ENCODE peak calls at places on chromosomes 11 and 22, in six cellular contexts. P is MM.1S, R is ovary, M is cardiac muscle cell, V is brain microvascular endothelial cell, Z is stomach. S is an unnamed sample.

GRCh38 chr11:30960387-30960992 is 374.3 kb upstream of the MPPED2 start:
- DNase-seq in Z (no peak), M (peak; percentile 61), P (peak; percentile 51), V (peak; percentile 8), R (no peak), S (no peak)

GRCh38 chr22:48188211-48188845 is 1425.9 kb downstream of the TBC1D22A start:
- DNase-seq in R (no peak), P (no peak), V (no peak), M (no peak), Z (no peak), S (peak; percentile 43)

GRCh38 chr11:102794382-102794781 is 3.6 kb downstream of the MMP1 start:
- DNase-seq in M (peak; percentile 19), R (no peak), P (peak; percentile 26), V (peak; percentile 66), Z (no peak), S (no peak)

GRCh38 chr22:48758021-48758561 is 1069.6 kb downstream of the BRD1 start:
- DNase-seq in M (no peak), R (peak; percentile 1), P (no peak), V (no peak), Z (peak; percentile 25), S (peak; percentile 4)

GRCh38 chr11:62104816-62105610 is 18.8 kb upstream of the INCENP start:
- DNase-seq in V (no peak), Z (no peak), M (no peak), R (peak; percentile 62), P (no peak), S (no peak)

GRCh38 chr11:68140496-68141246 is 19.5 kb upstream of the CHKA start:
- DNase-seq in Z (peak; percentile 53), P (no peak), M (no peak), V (no peak), R (no peak), S (no peak)

GRCh38 chr11:96229354-96229973 is 113.5 kb downstream of the MAML2 start:
- DNase-seq in R (no peak), P (no peak), M (no peak), Z (no peak), V (no peak), S (no peak)

GRCh38 chr11:91156041-91156440 is 933.2 kb upstream of the CHORDC1 start:
- DNase-seq in M (no peak), P (no peak), V (no peak), Z (no peak), R (no peak), S (no peak)

GRCh38 chr11:2276280-2276998 is 6.1 kb upstream of the ASCL2 start:
- DNase-seq in V (no peak), M (no peak), P (no peak), R (no peak), Z (no peak), S (peak; percentile 64)

GRCh38 chr22:20549232-20549841 is 41.9 kb downstream of the MED15 start:
- DNase-seq in M (no peak), P (no peak), R (no peak), V (no peak), Z (no peak), S (no peak)

DNA sequence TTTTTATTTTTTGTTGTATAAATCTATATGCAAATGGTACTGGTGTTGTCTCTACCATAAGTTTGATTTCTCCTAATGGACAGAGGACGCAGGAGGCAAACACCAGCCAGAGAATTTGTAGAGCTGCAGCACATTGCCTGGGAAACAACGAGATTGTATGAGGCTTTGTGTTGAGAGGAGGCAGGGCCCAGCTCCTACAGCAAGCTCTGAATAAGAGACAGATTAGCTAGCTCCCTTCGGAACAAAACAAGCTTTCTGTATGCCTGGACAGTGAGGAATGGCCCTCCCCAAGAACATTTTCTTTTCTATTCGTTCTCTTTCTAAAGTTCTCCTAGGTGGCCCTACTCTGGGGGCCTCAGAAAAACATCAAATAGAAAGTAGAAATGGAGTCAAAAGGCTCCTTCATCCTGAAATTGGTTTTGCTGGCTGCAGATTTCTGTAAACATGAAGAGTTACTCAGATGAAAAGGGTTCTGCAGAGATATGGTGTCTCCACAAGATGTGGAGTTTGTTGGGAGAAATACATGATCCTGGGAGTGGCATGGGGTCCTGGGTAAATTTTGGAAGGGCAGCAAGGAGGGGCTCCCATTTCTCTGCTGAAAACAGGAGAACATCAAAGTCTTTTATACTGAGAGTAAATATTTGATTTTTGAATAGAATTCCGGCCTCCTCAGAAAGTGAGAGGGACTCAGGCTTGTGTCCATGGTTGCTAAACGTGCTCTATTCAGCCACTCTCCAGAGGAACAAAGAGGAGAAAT is 6.8 kb upstream of the HEPACAM start:
- DNase-seq in P (no peak), Z (no peak), M (no peak), R (no peak), V (no peak), S (no peak)
- H3K27ac ChIP-seq in P (no peak overlapping the region), Z (no peak overlapping the region), M (no peak overlapping the region), R (no peak overlapping the region), V (no peak overlapping the region), S (no peak overlapping the region)

DNA sequence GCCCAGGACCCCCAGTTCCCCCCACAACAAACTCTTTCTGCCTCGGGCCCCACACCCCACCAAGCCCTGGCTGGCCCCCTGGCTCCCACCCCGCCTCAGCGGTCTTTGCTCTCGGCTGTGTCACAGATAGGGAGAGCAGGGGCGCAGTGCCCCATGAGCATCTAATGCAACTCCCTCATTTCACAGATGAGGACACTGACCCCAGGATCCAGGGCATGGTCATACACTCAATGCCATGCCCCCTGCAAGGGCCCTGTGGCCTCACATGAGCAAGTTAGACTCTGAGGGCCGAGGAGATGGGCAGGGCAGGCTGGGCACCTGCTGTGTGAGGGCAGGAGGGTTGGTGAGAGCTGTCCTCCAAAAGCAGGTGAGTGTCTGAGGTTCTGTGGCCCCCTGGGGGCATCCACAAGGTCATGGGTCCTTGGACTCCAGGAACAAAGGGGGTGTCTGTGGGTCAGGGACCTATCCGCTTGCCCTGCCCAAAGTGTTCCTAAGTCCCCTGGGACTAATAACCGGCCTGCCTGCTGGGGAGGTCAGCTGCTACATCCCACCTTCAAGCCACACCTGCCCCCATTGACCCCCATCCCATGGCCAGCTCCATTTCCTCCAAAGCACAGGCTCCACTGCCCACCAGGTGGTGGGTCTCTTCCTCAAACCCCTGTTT is 2.5 kb downstream of the MIF start:
- DNase-seq in V (no peak), P (no peak), R (no peak), Z (no peak), M (no peak), S (no peak)
- H3K4me3 ChIP-seq in V (no peak overlapping the region), P (no peak overlapping the region), R (no peak overlapping the region), Z (no peak overlapping the region), M (no peak overlapping the region), S (no peak overlapping the region)

DNA sequence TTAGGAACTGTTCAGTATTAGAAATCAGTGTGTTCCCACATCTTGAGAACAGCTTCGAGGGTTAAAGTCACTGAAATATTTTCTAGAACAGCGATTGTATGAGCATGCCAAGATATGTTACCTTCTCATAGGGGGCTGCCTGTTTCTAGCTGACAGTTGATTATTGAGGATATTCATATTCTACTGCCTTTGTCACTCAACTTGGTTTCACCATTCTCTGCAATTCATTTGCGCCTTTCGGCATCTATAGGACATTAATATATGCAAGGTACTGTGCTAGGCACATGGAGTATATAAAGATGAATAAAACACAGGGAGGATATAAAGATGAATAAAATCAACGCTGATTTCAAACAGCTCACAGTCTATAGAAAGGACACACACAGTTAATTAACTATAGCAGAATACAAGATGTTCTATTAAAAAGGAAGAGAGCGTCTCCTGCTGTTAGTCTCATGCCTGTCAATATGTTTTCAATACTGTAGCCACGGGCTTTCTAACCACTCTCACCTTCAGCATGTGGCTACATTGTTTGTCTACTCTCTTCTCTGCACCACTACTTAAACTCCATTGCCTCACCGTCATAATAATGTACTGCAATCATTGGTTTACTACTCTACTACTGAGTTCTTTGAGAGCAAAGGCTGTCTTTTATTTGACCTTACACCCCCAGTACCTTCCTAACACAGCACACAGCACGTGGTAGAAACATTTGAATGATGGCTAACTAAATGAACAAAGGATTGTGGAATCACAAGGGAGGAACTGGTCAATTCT is 81.9 kb downstream of the RAB30 start:
- DNase-seq in Z (no peak), R (no peak), P (no peak), M (no peak), V (no peak), S (no peak)
- TF ChIP-seq CTCF in Z (no peak), R (no peak), P (no peak), M (no peak), V (peak; percentile 11), S (no peak)

DNA sequence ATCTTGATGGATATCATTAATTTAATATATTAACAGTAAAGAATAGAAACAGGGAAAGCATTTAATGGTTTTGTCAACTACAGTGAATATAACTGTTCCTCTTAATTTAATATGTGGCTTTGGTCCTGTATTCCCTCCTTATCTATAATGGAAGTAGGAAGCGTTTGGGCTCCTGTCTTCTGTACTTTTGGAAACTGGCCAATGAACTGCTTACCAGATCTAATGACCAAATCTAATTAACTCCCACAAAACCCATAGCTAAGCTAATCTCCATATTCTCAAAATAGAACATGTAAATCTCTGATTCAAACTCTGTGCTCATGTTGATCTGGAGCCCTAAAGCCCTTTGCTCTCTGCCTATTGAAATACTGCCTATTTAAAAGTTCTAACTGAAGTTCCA is 30.5 kb downstream of the SIK2 start:
- DNase-seq in M (no peak), R (no peak), Z (no peak), P (no peak), V (no peak), S (no peak)
- H3K27ac ChIP-seq in M (peak overlapping the region; percentile 6), R (no peak overlapping the region), Z (peak overlapping the region; percentile 63), P (no peak overlapping the region), V (no peak overlapping the region), S (no peak overlapping the region)

DNA sequence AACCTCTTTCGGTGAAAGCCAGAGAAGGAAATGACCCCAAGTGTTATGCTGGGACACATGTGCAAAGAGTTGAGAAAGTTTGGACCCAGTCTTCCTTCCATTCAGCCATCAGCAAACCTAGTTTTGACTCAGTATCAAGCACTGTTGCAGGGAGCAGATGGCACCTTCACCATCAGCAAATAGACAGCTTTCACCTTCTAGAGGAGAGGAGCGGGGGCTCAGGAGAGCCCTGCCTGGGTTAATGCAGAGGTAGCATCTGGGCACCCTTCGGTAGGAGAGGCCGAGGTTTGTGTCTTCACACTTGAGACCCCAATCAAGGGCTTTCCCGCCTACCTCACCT is 16.2 kb upstream of the MFRP start:
- DNase-seq in Z (no peak), P (no peak), R (no peak), V (no peak), M (no peak), S (no peak)
- H3K4me3 ChIP-seq in Z (peak overlapping the region; percentile 54), P (no peak overlapping the region), R (peak overlapping the region; percentile 45), V (no peak overlapping the region), M (peak overlapping the region; percentile 69), S (peak overlapping the region; percentile 80)

S was measured in coronary artery.